ENCODE peak calls at places on chromosome 16, in six cellular contexts. S, H, N, Y, Q and L are unnamed samples.

GRCh38 chr16:78321611-78322010 is 222.2 kb downstream of the WWOX start:
- DNase-seq in Y (no peak), N (no peak), H (no peak), Q (no peak), S (no peak), L (no peak)

GRCh38 chr16:46627746-46628145 is 6.6 kb upstream of the SHCBP1 start:
- DNase-seq in N (no peak), Y (no peak), S (no peak), Q (no peak), H (no peak), L (no peak)

GRCh38 chr16:19136549-19137196 is 22.9 kb downstream of the ITPRIPL2 start:
- DNase-seq in Q (peak; percentile 50), Y (no peak), H (no peak), S (peak; percentile 50), N (no peak), L (no peak)

GRCh38 chr16:79648846-79649245 is 48.3 kb upstream of the MAF start:
- DNase-seq in Y (no peak), S (no peak), H (no peak), Q (no peak), N (no peak), L (no peak)

GRCh38 chr16:26697826-26698225 is 368.9 kb upstream of the C16orf82 start:
- DNase-seq in Y (no peak), S (no peak), Q (no peak), N (no peak), H (peak; percentile 79), L (no peak)

GRCh38 chr16:57019746-57020145 is 30.4 kb downstream of the NLRC5 start:
- DNase-seq in N (no peak), H (no peak), S (no peak), Q (no peak), Y (no peak), L (no peak)

GRCh38 chr16:4414187-4414909 is 2.0 kb downstream of the CORO7 start:
- DNase-seq in H (no peak), S (no peak), Y (peak; percentile 89), Q (no peak), N (no peak), L (no peak)

GRCh38 chr16:58937661-58938060 is 203.5 kb upstream of the GOT2 start:
- DNase-seq in S (peak; percentile 44), N (no peak), H (no peak), Y (no peak), Q (no peak), L (no peak)

GRCh38 chr16:82439678-82440293 is 187.0 kb upstream of the CDH13 start:
- DNase-seq in N (peak; percentile 45), S (peak; percentile 12), H (no peak), Y (peak; percentile 6), Q (no peak), L (no peak)

GRCh38 chr16:87235810-87236515 is 81.2 kb downstream of the C16orf95 start:
- DNase-seq in Y (peak; percentile 31), H (no peak), S (peak; percentile 90), Q (no peak), N (no peak), L (no peak)

GRCh38 chr16:65125322-65125721 is 3.5 kb upstream of the CDH11 start:
- DNase-seq in Q (no peak), N (no peak), H (no peak), S (no peak), Y (no peak), L (no peak)

GRCh38 chr16:2609827-2610470 is 72.1 kb downstream of the PDPK1 start:
- DNase-seq in Y (no peak), N (no peak), S (no peak), H (no peak), Q (no peak), L (no peak)

GRCh38 chr16:29663020-29663828 is at the start of gene SPN:
- DNase-seq in H (no peak), Q (no peak), S (peak; percentile 96), N (no peak), Y (no peak), L (peak; percentile 88)

GRCh38 chr16:67213197-67214019 is 13.5 kb upstream of the TMEM208 start:
- DNase-seq in Q (no peak), N (no peak), H (no peak), S (no peak), Y (no peak), L (no peak)

GRCh38 chr16:70481929-70482536 is 27.6 kb downstream of the FCSK start:
- DNase-seq in S (no peak), H (no peak), N (no peak), Q (no peak), Y (no peak), L (no peak)

GRCh38 chr16:57265850-57266530 is 18.5 kb downstream of the PLLP start:
- DNase-seq in N (no peak), S (no peak), H (no peak), Q (peak; percentile 24), Y (no peak), L (peak; percentile 74)

DNA sequence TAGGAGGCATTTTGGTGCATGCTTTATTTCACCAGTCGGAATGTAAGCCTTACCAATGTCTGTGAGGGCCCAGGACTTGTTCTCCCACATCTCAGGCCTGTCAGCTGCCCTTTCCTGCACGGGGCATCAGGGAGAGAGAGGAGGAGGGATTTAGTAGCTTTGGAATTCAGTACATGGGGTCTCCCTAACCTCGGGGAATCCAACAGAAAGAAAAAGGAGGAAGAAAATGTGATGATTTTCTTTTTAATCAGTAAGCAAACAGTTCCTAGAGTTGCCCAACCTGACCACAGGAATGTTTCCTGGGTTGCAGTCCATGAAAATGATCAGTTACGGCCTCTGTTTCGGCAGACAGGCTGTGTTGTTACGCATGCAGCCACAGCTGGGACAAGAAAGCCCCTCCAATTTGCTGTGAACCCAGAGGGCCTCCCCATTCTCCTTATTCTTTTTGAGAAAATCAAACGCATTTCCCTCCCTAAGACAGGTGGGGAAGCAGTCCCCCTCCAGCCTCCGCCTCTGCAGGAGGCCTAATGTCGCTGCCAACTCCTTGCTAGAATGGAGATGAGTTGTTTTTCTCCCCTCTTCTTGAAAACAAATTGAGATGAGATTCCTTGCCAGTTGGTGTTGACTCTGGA is 53.1 kb upstream of the TANGO6 start:
- DNase-seq in Q (peak; percentile 43), H (no peak), Y (no peak), N (peak; percentile 70), S (peak; percentile 72), L (no peak)
- TF ChIP-seq POLR2A in Q (no peak), H (no peak), Y (no peak), N (no peak), S (no peak), L (no peak)

GRCh38 chr16:30844671-30845449 is 49.0 kb downstream of the BCL7C start:
- DNase-seq in Q (peak; percentile 93), S (peak; percentile 93), H (peak; percentile 93), Y (peak; percentile 68), N (peak; percentile 87), L (peak; percentile 92)
- TF ChIP-seq POLR2A in Q (no peak), S (peak; percentile 15), H (no peak), Y (no peak), N (no peak), L (no peak)

DNA sequence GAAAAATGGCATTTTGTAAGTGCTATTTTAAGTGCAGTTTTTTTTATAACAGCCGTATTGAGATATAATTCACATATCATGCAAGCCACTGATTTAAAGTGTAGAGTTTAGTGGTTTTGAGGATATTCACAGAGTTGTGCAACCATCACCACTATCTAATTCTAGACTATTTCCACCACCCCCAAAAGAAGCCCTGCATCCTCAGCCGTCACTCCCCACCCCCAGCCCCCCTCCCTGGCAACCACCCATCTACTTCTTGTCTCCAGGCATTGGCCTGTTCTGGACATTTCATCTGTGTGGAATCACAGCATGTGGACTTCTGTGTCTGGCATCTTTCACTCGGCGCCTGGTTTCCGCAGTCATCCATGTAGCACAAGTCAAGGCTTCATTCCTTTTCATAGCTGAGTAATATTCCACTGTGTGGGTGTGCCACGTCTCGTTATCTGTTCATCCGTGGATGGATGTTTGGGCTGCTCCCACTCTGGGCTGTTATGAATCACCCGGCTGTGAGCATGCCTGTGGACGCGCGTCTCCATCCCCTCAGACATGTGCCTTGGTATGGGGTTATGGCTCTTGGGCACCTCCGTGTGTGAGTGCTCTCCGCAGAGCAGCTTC is 138.4 kb upstream of the CIBAR2 start:
- DNase-seq in N (no peak), Q (no peak), Y (no peak), S (no peak), H (no peak), L (no peak)
- TF ChIP-seq POLR2A in N (no peak), Q (no peak), Y (no peak), S (no peak), H (no peak), L (no peak)

GRCh38 chr16:1344499-1344898 is 7.2 kb downstream of the TSR3 start:
- DNase-seq in Q (no peak), Y (no peak), S (no peak), N (no peak), H (no peak), L (no peak)
- TF ChIP-seq POLR2A in Q (no peak), Y (no peak), S (no peak), N (no peak), H (no peak), L (no peak)